ENCODE peak calls at places on chromosomes 3 and 15, in five cellular contexts. B is heart right ventricle, W is SK-N-SH, H is adrenal gland, A is right cardiac atrium. P is an unnamed sample.

GRCh38 chr15:70063284-70063991 is 34.3 kb downstream of the TLE3 start:
- DNase-seq in A (no peak), B (no peak), H (no peak), W (no peak), P (no peak)

GRCh38 chr15:85587707-85588441 is 206.9 kb downstream of the KLHL25 start:
- DNase-seq in B (no peak), H (no peak), A (no peak), W (no peak), P (no peak)

GRCh38 chr15:70788114-70789049 is 25.0 kb upstream of the UACA start:
- DNase-seq in B (no peak), A (no peak), W (no peak), H (no peak), P (no peak)

GRCh38 chr3:39193391-39193790 is 996 bp upstream of the XIRP1 start:
- DNase-seq in W (no peak), H (no peak), A (no peak), B (peak; percentile 21), P (no peak)

GRCh38 chr3:185290266-185290665 is 36.4 kb upstream of the EHHADH start:
- DNase-seq in W (no peak), H (no peak), A (no peak), B (no peak), P (no peak)

GRCh38 chr3:113783463-113783862 is 36.6 kb downstream of the ATP6V1A start:
- DNase-seq in A (no peak), W (no peak), B (no peak), H (no peak), P (peak; percentile 23)

GRCh38 chr15:28101201-28101600 is 2.1 kb upstream of the OCA2 start:
- DNase-seq in A (no peak), H (peak; percentile 13), B (no peak), W (no peak), P (no peak)

GRCh38 chr3:112671930-112672715 is 31.2 kb upstream of the CCDC80 start:
- DNase-seq in A (no peak), B (no peak), W (no peak), H (no peak), P (peak; percentile 50)

GRCh38 chr15:70382009-70382749 is 284.5 kb upstream of the TLE3 start:
- DNase-seq in H (peak; percentile 35), B (no peak), W (no peak), A (no peak), P (no peak)

GRCh38 chr3:128348075-128348474 is 118.6 kb downstream of the DNAJB8 start:
- DNase-seq in H (no peak), W (no peak), A (no peak), B (no peak), P (no peak)

GRCh38 chr15:68403161-68403941 is 28.6 kb downstream of the ITGA11 start:
- DNase-seq in B (no peak), W (no peak), A (no peak), H (peak; percentile 15), P (no peak)

GRCh38 chr3:48930590-48930989 is 11.9 kb downstream of the ARIH2 start:
- DNase-seq in H (no peak), A (no peak), B (no peak), W (no peak), P (no peak)
- H3K4me1 ChIP-seq in H (peaks cover 69% of the 10 kb centered on the region), A (peaks cover 4% of the 10 kb centered on the region), B (peaks cover 46% of the 10 kb centered on the region), W (peaks cover 24% of the 10 kb centered on the region), P (peaks cover 6% of the 10 kb centered on the region)

DNA sequence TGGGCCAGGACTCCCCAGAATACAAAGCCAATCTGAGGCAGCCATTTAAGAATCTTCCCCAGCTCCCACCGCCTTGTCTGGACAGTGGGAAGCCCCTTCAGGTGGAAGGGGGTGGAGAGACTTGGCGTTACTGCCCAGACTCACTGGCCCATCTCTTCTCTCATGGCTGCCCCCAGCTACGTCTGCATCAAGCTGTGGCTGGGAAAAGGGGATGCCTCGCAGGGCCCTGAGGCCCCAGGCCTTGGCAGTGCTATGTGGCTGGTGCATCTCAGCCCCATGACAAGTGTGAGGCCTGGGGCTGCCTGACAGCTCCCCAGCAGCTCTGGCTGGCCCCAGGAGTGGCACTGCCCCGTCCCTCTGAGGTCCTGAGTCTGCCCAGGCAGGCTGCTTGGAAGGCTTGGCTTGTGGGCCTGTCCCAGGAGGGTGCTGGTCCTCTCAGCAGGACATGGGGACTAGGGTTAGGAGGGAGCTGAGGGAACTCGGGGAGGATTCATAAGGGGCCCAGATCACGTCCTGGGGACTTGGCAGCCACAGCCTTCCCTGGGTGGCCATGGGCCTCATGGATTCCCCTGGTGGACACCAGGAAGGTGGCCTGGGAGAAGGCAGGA is 20.2 kb upstream of the SLC41A3 start:
- DNase-seq in H (peak; percentile 39), A (no peak), W (peak; percentile 22), B (no peak), P (no peak)
- H3K27ac ChIP-seq in H (no peak overlapping the region), A (no peak overlapping the region), W (no peak overlapping the region), B (no peak overlapping the region), P (no peak overlapping the region)

DNA sequence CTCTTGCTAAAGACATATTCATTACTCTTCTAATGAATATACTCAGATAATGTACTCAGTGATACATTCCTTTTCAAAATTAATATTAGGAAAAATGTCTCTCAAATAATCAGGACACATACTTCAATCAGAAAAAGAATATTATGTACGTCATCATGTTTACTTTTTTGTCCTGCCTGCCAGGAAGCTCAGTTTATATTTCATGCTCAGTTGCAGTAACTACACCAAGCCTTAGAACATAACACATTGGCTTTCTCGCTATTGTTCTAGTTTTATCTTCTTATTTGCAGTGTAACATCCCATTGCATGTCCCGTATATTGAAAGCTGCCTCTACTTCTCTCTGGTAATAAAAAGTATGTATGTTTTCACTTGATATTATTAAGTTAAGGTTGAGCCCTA is 181.5 kb upstream of the LPP start:
- DNase-seq in B (no peak), H (no peak), W (no peak), A (no peak), P (no peak)
- H3K4me1 ChIP-seq in B (no peaks in the 10 kb centered on the region), H (peaks cover 13% of the 10 kb centered on the region), W (no peaks in the 10 kb centered on the region), A (peaks cover 4% of the 10 kb centered on the region), P (no peaks in the 10 kb centered on the region)

GRCh38 chr15:39127151-39127815 is 453.6 kb upstream of the THBS1 start:
- DNase-seq in H (no peak), A (no peak), B (no peak), W (no peak), P (no peak)

GRCh38 chr15:39130556-39131379 is 450.1 kb upstream of the THBS1 start:
- DNase-seq in B (no peak), W (no peak), A (no peak), H (no peak), P (no peak)

GRCh38 chr15:39125904-39126303 is 455.0 kb upstream of the THBS1 start:
- DNase-seq in H (peak; percentile 66), B (no peak), A (no peak), W (peak; percentile 51), P (peak; percentile 69)

GRCh38 chr15:39128746-39129145 is 452.1 kb upstream of the THBS1 start:
- DNase-seq in A (no peak), B (no peak), W (no peak), H (no peak), P (no peak)

DNA sequence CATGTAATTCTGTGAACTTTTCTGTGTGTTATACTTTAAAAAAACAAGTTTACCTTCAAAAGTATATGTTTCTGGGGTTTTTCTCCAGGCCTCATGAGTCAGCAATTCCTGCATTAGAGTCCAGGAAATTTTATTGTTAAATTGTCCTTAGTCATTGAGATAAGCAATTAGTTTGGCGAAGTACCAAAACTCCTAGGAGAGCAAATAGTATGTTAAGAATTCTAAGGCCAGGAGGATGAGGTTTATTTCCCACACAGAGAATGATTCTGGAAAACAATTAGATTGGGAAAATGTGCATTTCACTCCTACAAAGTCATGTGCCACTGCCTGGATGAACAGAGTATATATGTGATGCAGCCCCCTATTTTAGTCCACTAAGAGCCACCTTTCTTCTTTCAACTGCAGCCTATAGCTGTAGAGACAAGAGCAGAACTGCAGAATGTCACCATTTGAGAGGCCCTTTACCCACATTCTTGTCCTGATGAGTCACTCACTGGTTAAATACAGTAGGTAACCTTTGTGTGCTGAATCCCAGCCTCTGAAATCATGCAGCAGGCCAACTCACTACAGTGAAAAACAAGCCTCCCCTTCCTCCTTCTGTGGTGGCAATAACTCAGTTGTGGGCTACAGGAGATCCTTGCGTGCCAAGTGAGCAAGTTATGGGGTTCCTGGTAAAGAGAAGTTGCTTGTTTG is 452.8 kb upstream of the THBS1 start:
- DNase-seq in A (no peak), H (no peak), W (no peak), B (no peak), P (peak; percentile 57)
- H3K27ac ChIP-seq in A (peak overlapping the region; percentile 64), H (peak overlapping the region; percentile 65), W (peak overlapping the region; percentile 97), B (peak overlapping the region; percentile 31), P (peak overlapping the region; percentile 33)

GRCh38 chr15:74417230-74417629 is 16.5 kb downstream of the SEMA7A start:
- DNase-seq in W (no peak), A (no peak), B (peak; percentile 33), H (no peak), P (no peak)

GRCh38 chr15:74417670-74418069 is 16.1 kb downstream of the SEMA7A start:
- DNase-seq in A (peak; percentile 29), H (no peak), B (no peak), W (no peak), P (no peak)

GRCh38 chr15:74414081-74414580 is 19.6 kb downstream of the SEMA7A start:
- DNase-seq in B (no peak), A (no peak), W (no peak), H (no peak), P (no peak)

GRCh38 chr15:74414603-74415338 is 19.0 kb downstream of the SEMA7A start:
- DNase-seq in B (no peak), W (no peak), H (no peak), A (peak; percentile 28), P (no peak)

DNA sequence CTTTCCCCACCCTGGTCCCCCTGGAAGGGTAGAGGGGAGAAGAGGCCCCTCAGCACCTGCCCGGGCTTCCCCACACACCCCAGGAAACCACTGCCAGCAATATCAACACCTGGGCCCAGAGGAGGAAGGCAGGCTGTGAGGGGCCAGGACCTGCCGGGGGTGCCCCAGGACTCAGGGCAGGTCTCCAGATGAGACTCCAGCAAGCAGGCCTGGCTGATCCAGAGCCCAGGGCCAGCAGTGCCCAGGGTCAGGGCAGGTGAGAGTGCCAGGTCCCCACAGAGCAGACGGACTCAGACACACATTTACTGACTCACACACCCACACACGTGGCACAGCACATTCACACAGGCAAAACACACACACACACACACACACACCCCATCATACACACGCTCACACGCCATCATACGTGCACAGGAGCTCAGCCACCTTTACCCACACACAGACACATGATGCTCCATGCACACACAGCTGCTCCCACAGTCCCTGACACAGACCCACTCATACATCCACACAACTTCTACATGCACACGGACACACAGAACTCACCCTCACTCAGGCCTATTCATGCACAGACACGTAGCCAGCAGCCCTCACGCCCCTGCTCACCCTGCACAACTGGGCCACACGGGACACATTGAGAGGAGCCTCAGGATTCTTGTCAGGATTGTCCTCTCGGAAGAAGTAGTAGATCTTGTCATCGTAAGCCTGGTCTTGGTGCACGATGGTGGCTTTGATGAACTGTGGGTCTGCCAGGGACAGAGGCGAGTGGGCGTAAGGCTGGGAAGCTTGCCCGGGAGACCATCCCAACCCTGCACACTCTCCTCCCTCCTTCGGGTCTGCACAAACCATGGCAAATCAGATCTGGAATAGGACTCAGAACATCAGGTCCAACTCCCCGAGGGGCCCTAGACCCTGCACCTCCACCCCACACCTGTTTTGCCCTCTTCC is 17.5 kb downstream of the SEMA7A start:
- DNase-seq in A (peak; percentile 25), B (no peak), H (no peak), W (no peak), P (no peak)
- H3K4me1 ChIP-seq in A (peaks cover 2% of the 10 kb centered on the region), B (peaks cover 7% of the 10 kb centered on the region), H (peaks cover 30% of the 10 kb centered on the region), W (peaks cover 4% of the 10 kb centered on the region), P (peaks cover 32% of the 10 kb centered on the region)

GRCh38 chr3:105869531-105869833 is 670 bp upstream of the CBLB start:
- DNase-seq in H (no peak), A (no peak), B (no peak), W (no peak), P (no peak)
- H3K27ac ChIP-seq in H (peak overlapping the region; percentile 97), A (peak overlapping the region; percentile 54), B (peak overlapping the region; percentile 98), W (peak overlapping the region; percentile 94), P (peak overlapping the region; percentile 75)

GRCh38 chr15:31469801-31470545 is 143.3 kb downstream of the KLF13 start:
- DNase-seq in B (no peak), A (no peak), W (no peak), H (peak; percentile 25), P (peak; percentile 36)
- H3K4me1 ChIP-seq in B (peaks cover 6% of the 10 kb centered on the region), A (peaks cover 3% of the 10 kb centered on the region), W (peaks cover 11% of the 10 kb centered on the region), H (no peaks in the 10 kb centered on the region), P (peaks cover 37% of the 10 kb centered on the region)